ENCODE peak calls at places on chromosomes 11 and 22, in nine cellular contexts. I, M, J, Z, T, O, L, Y and S are unnamed samples.

GRCh38 chr11:13313005-13313819 is 35.6 kb downstream of the BMAL1 start:
- DNase-seq in J (no peak), T (no peak), M (no peak), L (no peak), I (no peak), O (no peak), Z (no peak), Y (no peak), S (no peak)

GRCh38 chr22:23527971-23528740 is 51.9 kb downstream of the IGLL1 start:
- DNase-seq in I (no peak), O (peak), Y (no peak), L (peak), Z (no peak), J (no peak), M (no peak), T (no peak), S (no peak)

GRCh38 chr22:29302681-29303465 is 3.6 kb upstream of the GAS2L1 start:
- DNase-seq in T (no peak), I (peak), Y (no peak), O (peak), L (no peak), Z (no peak), M (no peak), J (no peak), S (no peak)

GRCh38 chr11:44623321-44623715 is 57.9 kb downstream of the CD82 start:
- DNase-seq in L (peak), T (no peak), M (no peak), I (no peak), Y (no peak), Z (peak), O (peak), J (peak), S (peak)

GRCh38 chr11:78432058-78432515 is 14.5 kb upstream of the GAB2 start:
- DNase-seq in Z (no peak), J (no peak), L (no peak), T (no peak), O (no peak), Y (peak), M (no peak), I (no peak), S (no peak)

GRCh38 chr22:23829845-23830372 is 8.9 kb downstream of the DERL3 start:
- DNase-seq in Z (no peak), O (no peak), M (no peak), T (peak), I (no peak), Y (no peak), L (no peak), J (no peak), S (no peak)

GRCh38 chr11:120694706-120695105 is 183.2 kb downstream of the GRIK4 start:
- DNase-seq in O (no peak), M (no peak), L (no peak), Y (no peak), I (no peak), T (no peak), J (no peak), Z (no peak), S (no peak)

GRCh38 chr22:19044381-19044780 is 77.8 kb downstream of the DGCR2 start:
- DNase-seq in I (no peak), J (no peak), T (no peak), Y (no peak), M (no peak), Z (no peak), O (no peak), L (peak), S (no peak)

GRCh38 chr22:17243524-17243923 is 24.3 kb upstream of the ADA2 start:
- DNase-seq in Z (no peak), M (peak), L (peak), O (no peak), I (no peak), J (no peak), T (no peak), Y (peak), S (no peak)

GRCh38 chr11:18705651-18706281 is 7.2 kb downstream of the TMEM86A start:
- DNase-seq in Y (no peak), J (no peak), I (peak), T (no peak), L (peak), M (peak), O (peak), Z (peak), S (no peak)

GRCh38 chr11:9293646-9294045 is 20.7 kb downstream of the TMEM41B start:
- DNase-seq in T (no peak), Z (no peak), M (no peak), J (no peak), O (no peak), I (no peak), L (no peak), Y (no peak), S (no peak)

GRCh38 chr11:93031386-93031785 is 61.9 kb downstream of the MTNR1B start:
- DNase-seq in M (no peak), Y (no peak), Z (no peak), J (no peak), T (peak), I (no peak), O (no peak), L (no peak), S (no peak)

GRCh38 chr11:133898031-133898769 is 52.9 kb upstream of the SPATA19 start:
- DNase-seq in Z (no peak), O (peak), I (no peak), T (no peak), J (no peak), M (no peak), L (no peak), Y (no peak), S (peak)

GRCh38 chr22:38314992-38315800 is 2.0 kb downstream of the CSNK1E start:
- DNase-seq in J (no peak), O (peak), Z (no peak), M (no peak), I (no peak), Y (no peak), L (no peak), T (peak), S (no peak)

GRCh38 chr22:30511109-30511508 is 5.6 kb upstream of the SEC14L4 start:
- DNase-seq in I (no peak), L (no peak), M (no peak), T (no peak), Y (no peak), O (no peak), J (no peak), Z (no peak), S (no peak)

GRCh38 chr22:47681766-47682165 is 919.3 kb downstream of the TBC1D22A start:
- DNase-seq in Y (no peak), O (no peak), T (no peak), M (no peak), L (no peak), I (no peak), Z (peak), J (no peak), S (no peak)

DNA sequence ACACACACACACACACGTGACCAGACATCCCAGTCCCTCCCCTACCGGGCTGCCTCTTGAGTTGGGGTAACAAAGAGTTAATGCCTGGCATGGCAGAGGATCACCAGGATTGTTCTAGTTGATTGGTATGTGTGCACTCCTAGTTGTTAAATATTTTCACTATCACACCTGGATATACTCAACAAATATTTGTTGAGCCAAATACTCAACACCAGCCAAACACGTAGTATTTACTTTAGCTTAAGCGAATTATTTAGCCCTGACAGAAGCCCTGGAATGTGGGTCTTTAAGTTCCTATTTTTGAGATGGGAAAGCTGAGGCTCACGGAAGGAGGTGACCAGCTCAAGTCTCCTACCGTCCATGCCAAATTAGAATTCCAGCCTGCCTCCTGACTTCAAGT is 10.5 kb downstream of the CD3E start:
- DNase-seq in T (no peak), O (no peak), Z (no peak), L (no peak), Y (peak), I (no peak), J (no peak), M (no peak), S (no peak)
- H3K27ac ChIP-seq in T (no peak), O (no peak), Z (no peak), L (no peak), Y (peak), I (no peak), J (no peak), M (no peak), S (no peak)

DNA sequence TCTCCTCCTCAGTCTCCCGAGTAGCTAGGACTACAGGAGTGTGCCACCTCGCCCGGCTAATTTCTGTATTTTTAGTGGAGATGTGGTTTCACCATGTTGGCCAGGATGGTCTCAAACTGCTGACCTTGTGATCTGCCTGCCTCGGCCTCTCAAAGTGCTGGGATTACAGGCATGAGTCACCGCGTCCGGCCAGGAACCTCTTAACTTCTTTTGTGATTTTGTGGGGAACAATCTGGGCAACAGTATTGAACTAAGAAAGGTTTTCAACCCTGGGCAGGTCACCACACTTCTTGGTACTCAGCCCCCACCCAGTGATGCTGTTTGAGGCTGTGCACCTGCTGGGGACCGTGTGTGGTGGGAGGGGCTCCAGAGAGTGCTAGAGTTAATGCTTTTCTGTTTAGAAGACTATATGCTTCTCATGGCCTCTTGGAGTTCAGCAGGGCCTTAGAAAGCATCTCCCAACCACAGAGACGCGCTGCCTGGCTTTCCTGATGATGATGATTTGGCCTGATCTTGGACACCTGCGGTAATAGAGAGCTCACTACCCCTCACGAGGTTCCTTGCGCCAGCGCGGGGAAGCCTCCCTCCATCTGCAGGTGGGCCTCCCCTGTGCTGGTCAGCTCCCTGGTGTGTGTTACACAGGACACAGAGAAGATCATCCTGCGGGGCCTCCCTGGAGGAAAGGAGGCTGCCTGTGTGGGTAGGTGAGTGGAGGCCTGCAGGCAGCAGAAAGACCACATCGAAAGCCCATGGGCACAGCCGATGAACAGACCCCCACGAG is 1.2 kb downstream of the DENND6B start:
- DNase-seq in Y (no peak), T (no peak), J (no peak), I (no peak), Z (no peak), O (no peak), L (no peak), M (no peak), S (no peak)
- H3K27ac ChIP-seq in Y (no peak), T (no peak), J (no peak), I (no peak), Z (no peak), O (no peak), L (no peak), M (no peak), S (no peak)

DNA sequence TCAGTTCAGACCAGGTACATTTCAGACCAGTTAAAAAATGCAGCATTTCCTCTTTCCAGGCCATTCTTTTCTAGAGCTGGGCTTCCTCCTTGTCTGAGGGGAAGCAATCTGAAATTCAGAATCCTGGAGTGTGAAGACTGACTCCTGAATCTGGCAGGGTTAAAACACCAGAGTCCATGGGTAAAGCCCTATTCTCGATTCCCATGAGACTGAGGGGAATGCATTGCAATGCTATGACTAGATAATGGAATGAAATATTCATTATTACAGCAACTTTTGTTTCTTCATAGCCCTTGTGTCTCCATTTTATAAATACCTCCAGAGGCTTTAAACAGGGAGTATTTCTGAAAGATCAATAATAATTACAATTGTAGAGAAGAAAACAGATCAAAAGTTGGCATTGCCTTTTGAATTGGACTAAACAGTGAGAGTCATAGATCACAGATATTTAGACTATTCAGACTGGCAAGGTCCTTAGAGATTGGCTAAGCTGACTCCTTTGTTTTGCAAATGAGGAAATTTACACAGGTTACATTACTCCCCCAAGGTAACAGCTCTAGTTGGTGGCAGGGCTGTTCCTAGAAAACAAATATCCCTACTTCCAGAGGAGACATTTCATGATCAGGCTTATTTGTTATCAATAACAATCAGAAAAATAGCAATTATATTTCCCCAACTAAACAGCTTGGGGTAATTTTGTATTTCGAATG is 632.6 kb upstream of the KIRREL3 start:
- DNase-seq in Y (no peak), T (no peak), J (no peak), Z (no peak), L (no peak), O (no peak), M (no peak), I (no peak), S (no peak)
- H3K27ac ChIP-seq in Y (no peak), T (no peak), J (no peak), Z (no peak), L (no peak), O (no peak), M (no peak), I (no peak), S (no peak)

GRCh38 chr11:33652930-33653329 is 47.7 kb downstream of the C11orf91 start:
- DNase-seq in L (no peak), I (no peak), T (no peak), M (no peak), Y (no peak), J (no peak), O (no peak), Z (peak), S (no peak)

GRCh38 chr11:33654594-33654993 is 46.0 kb downstream of the C11orf91 start:
- DNase-seq in O (no peak), T (no peak), Z (peak), Y (no peak), L (no peak), I (no peak), J (no peak), M (no peak), S (no peak)

GRCh38 chr11:33652001-33652400 is 48.6 kb downstream of the C11orf91 start:
- DNase-seq in M (no peak), T (peak), I (no peak), O (no peak), Y (no peak), J (no peak), L (no peak), Z (no peak), S (no peak)

GRCh38 chr11:33651555-33651954 is 49.1 kb downstream of the C11orf91 start:
- DNase-seq in I (no peak), J (no peak), Y (no peak), M (no peak), L (no peak), Z (peak), O (no peak), T (no peak), S (no peak)

GRCh38 chr11:33652407-33652806 is 48.2 kb downstream of the C11orf91 start:
- DNase-seq in L (no peak), I (no peak), Y (no peak), M (no peak), T (no peak), Z (no peak), O (no peak), J (no peak), S (no peak)
- H3K27ac ChIP-seq in L (no peak), I (no peak), Y (no peak), M (no peak), T (no peak), Z (no peak), O (no peak), J (no peak), S (no peak)

GRCh38 chr22:39462443-39463147 is 5.8 kb downstream of the MGAT3 start:
- DNase-seq in I (no peak), L (no peak), J (peak), Z (no peak), T (no peak), Y (no peak), M (no peak), O (no peak), S (no peak)
- H3K27ac ChIP-seq in I (peak), L (peak), J (peak), Z (peak), T (no peak), Y (no peak), M (no peak), O (no peak), S (peak)

GRCh38 chr11:2101171-2101675 is 38.0 kb downstream of the IGF2 start:
- DNase-seq in Y (no peak), O (no peak), M (peak), T (no peak), Z (no peak), J (no peak), L (no peak), I (no peak), S (no peak)

GRCh38 chr11:2104524-2105440 is 34.4 kb downstream of the IGF2 start:
- DNase-seq in O (no peak), Y (no peak), J (no peak), L (no peak), I (no peak), Z (no peak), M (no peak), T (no peak), S (no peak)

GRCh38 chr11:2103666-2104523 is 35.3 kb downstream of the IGF2 start:
- DNase-seq in Y (no peak), Z (no peak), M (no peak), O (no peak), L (no peak), T (no peak), J (no peak), I (no peak), S (no peak)

GRCh38 chr11:2102132-2102882 is 36.9 kb downstream of the IGF2 start:
- DNase-seq in T (no peak), O (no peak), J (peak), Y (no peak), L (no peak), M (peak), I (no peak), Z (no peak), S (no peak)

GRCh38 chr11:2102883-2103213 is 36.3 kb downstream of the IGF2 start:
- DNase-seq in M (no peak), J (no peak), O (no peak), Z (no peak), Y (no peak), L (no peak), T (no peak), I (no peak), S (no peak)
- H3K27ac ChIP-seq in M (no peak), J (peak), O (no peak), Z (peak), Y (no peak), L (no peak), T (no peak), I (no peak), S (no peak)